ENCODE peak calls at places on chromosome 1, in ten cellular contexts. K is small intestine, W is Caco-2, J is upper lobe of right lung, F is cardiac muscle cell, D is adrenal gland, O is sigmoid colon, R is stomach, Q is BJ, E is psoas muscle. H is an unnamed sample.

GRCh38 chr1:119838255-119838654 is 27.0 kb upstream of the REG4 start:
- DNase-seq in K (no peak), J (no peak), F (peak; percentile 29), Q (no peak), D (no peak), E (no peak), W (no peak), R (no peak), O (no peak), H (no peak)

GRCh38 chr1:119594386-119594785 is 53.7 kb downstream of the ZNF697 start:
- DNase-seq in Q (no peak), R (no peak), J (no peak), O (no peak), D (no peak), W (no peak), E (no peak), K (no peak), F (peak; percentile 59), H (no peak)

GRCh38 chr1:12167493-12168429 is 970 bp downstream of the TNFRSF1B start:
- DNase-seq in D (no peak), J (no peak), K (no peak), F (no peak), W (no peak), Q (no peak), E (no peak), R (no peak), O (no peak), H (no peak)

GRCh38 chr1:24955161-24955560 is 25.1 kb upstream of the RUNX3 start:
- DNase-seq in J (no peak), F (peak; percentile 31), K (peak; percentile 38), E (no peak), Q (peak; percentile 33), R (no peak), O (no peak), W (no peak), D (no peak), H (peak; percentile 90)

GRCh38 chr1:29033829-29034466 is 89.8 kb downstream of the TMEM200B start:
- DNase-seq in J (no peak), W (no peak), O (no peak), D (no peak), F (peak; percentile 67), K (peak; percentile 57), Q (no peak), R (no peak), E (no peak), H (no peak)

GRCh38 chr1:44346184-44346583 is 8.9 kb downstream of the ERI3 start:
- DNase-seq in Q (no peak), E (no peak), O (no peak), D (no peak), K (no peak), W (no peak), J (no peak), R (no peak), F (no peak), H (no peak)

GRCh38 chr1:115706774-115707425 is 61.6 kb downstream of the CASQ2 start:
- DNase-seq in Q (no peak), J (no peak), W (peak; percentile 45), O (no peak), E (no peak), D (peak; percentile 34), F (peak; percentile 85), K (peak; percentile 31), R (no peak), H (peak; percentile 52)

GRCh38 chr1:61301824-61302652 is 219.7 kb downstream of the NFIA start:
- DNase-seq in W (no peak), K (no peak), Q (no peak), O (no peak), E (no peak), R (peak; percentile 70), F (peak; percentile 78), J (no peak), D (no peak), H (no peak)

GRCh38 chr1:112868191-112868590 is 87.8 kb downstream of the SLC16A1 start:
- DNase-seq in O (peak; percentile 38), W (no peak), R (no peak), Q (no peak), D (no peak), K (no peak), J (no peak), F (no peak), E (no peak), H (no peak)

GRCh38 chr1:110048923-110049601 is 14.6 kb downstream of the STRIP1 start:
- DNase-seq in D (no peak), Q (no peak), J (no peak), R (peak; percentile 57), K (peak; percentile 95), W (peak; percentile 79), F (no peak), O (no peak), E (no peak), H (no peak)

GRCh38 chr1:15167386-15167785 is 13.8 kb downstream of the TMEM51 start:
- DNase-seq in D (no peak), Q (no peak), E (no peak), O (no peak), F (no peak), J (no peak), W (no peak), K (no peak), R (no peak), H (no peak)

GRCh38 chr1:198241553-198241952 is 84.8 kb downstream of the NEK7 start:
- DNase-seq in J (no peak), K (no peak), R (no peak), D (no peak), E (no peak), W (no peak), Q (no peak), O (no peak), F (no peak), H (no peak)

GRCh38 chr1:109777436-109777835 is 13.7 kb upstream of the EPS8L3 start:
- DNase-seq in J (peak; percentile 31), D (no peak), R (no peak), Q (no peak), K (no peak), E (no peak), F (no peak), O (peak; percentile 62), W (no peak), H (no peak)

GRCh38 chr1:210711825-210712224 is 383.1 kb downstream of the HHAT start:
- DNase-seq in J (no peak), O (no peak), Q (no peak), E (no peak), D (no peak), F (no peak), K (no peak), R (no peak), W (no peak), H (no peak)

DNA sequence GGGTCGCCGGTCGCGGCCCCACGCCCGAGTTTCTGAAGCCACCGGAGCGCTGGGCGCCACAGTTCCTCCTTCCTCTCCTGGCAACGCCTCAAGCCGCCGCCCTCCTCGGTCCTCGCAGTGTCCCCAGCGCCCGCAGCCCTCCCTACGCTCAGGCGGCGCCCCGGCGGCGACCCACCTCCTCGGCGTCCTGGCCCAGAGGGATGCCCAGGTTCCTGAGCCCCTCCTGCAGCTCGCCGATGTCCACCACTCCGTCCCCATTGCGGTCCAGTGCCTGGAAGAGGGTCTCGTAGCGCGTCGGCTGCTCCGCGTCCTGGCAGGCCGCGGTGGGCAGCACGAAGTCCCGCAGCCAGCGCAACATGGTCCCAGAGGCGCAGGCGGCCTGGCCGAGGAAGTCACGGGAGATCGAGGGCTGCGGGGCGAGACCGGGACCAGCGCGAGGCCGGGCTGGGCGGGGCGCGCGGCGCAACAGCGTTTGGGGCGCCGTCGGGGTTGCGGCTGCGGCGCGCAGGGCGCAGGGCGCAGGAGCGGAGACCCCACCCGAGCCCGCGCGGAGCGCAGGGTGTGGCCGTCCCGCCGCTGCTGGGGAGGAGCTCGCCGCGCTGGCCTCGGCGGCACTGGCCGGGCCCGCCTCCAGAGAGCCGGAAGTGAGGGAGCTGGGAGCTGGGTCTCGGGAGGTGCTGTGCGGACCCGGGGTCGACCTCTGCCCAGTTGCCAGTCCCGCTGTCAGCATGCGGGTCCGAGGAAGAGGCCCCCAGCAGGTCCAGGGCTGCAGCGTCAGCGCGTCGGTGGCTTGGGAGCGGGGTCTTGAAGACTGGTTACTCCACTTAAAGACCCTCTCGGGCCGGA is at the start of gene SLC25A24:
- DNase-seq in F (peak; percentile 87), Q (no peak), W (peak; percentile 80), K (peak; percentile 88), J (peak; percentile 95), D (peak; percentile 77), E (peak; percentile 82), O (peak; percentile 88), R (peak; percentile 83), H (peak; percentile 72)
- H3K4me3 ChIP-seq in F (peak within 1 kb of the TSS; percentile 85), Q (peak within 1 kb of the TSS; percentile 99), W (peak within 1 kb of the TSS; percentile 94), K (peak within 1 kb of the TSS; percentile 81), J (peak within 1 kb of the TSS; percentile 95), D (peak within 1 kb of the TSS; percentile 89), E (peak within 1 kb of the TSS; percentile 90), O (peak within 1 kb of the TSS; percentile 89), R (peak within 1 kb of the TSS; percentile 96), H (peak within 1 kb of the TSS; percentile 97)

GRCh38 chr1:206509612-206510257 is 2.4 kb downstream of the RASSF5 start:
- DNase-seq in O (no peak), Q (no peak), W (no peak), D (no peak), J (no peak), R (no peak), E (no peak), F (no peak), K (no peak), H (no peak)
- H3K27me3 ChIP-seq in O (peaks cover 10% of the 10 kb centered on the region), Q (peaks cover 6% of the 10 kb centered on the region), W (no peaks in the 10 kb centered on the region), D (no peaks in the 10 kb centered on the region), J (no peaks in the 10 kb centered on the region), R (no peaks in the 10 kb centered on the region), E (no peaks in the 10 kb centered on the region), F (no peaks in the 10 kb centered on the region), K (no peaks in the 10 kb centered on the region), H (peaks cover 13% of the 10 kb centered on the region)

GRCh38 chr1:40949563-40949962 is 29.9 kb upstream of the CTPS1 start:
- DNase-seq in R (no peak), W (no peak), D (no peak), F (no peak), J (no peak), E (no peak), K (no peak), Q (no peak), O (no peak), H (no peak)
- H3K4me3 ChIP-seq in R (no peak overlapping the region), W (no peak overlapping the region), D (no peak overlapping the region), F (no peak overlapping the region), J (no peak overlapping the region), E (no peak overlapping the region), K (no peak overlapping the region), Q (no peak overlapping the region), O (no peak overlapping the region), H (no peak overlapping the region)

DNA sequence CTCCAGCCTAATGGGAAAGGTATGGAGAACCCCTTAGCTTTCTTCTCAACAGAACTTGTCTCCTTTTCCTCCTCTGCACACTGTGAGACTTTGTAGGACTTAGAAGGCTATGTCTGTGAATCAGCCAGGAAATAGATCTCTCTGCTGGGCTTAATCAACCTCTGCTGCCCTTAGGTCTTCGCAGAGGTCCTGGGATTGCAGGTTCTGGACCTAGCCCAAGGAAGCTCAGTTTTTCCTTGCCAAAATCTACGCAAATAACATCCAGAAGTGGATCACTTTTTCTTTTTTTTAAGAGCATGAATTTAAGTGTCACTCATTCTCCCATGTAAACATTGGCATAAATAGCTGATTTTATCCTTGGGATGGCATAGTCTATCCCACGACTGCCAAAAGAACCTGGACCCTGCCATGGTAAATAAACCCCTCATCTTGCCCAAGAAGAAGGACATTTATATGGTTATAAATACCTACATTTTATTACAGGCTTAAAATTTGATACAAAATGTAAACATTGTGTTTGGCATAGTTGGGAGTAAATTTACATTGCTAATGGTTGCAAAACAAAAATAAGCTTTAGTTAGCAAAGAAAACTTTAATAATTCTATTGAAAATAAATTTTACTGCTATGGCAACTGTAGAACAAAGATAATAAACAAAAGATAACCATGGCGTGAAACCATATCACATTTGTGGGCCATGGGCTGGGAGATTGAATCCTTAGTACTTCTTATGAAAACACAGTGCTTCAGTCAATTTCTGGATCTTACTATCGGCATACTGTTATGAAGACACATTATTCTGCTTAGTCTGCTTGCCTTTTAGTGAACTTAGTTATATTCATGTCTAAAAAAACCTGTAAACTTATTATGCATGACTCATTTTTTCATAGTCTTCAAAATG is 24.6 kb upstream of the DISC1 start:
- DNase-seq in D (no peak), W (no peak), F (no peak), R (no peak), E (no peak), O (no peak), J (no peak), K (no peak), Q (no peak), H (no peak)
- H3K27me3 ChIP-seq in D (no peaks in the 10 kb centered on the region), W (no peaks in the 10 kb centered on the region), F (no peaks in the 10 kb centered on the region), R (no peaks in the 10 kb centered on the region), E (no peaks in the 10 kb centered on the region), O (no peaks in the 10 kb centered on the region), J (no peaks in the 10 kb centered on the region), K (no peaks in the 10 kb centered on the region), Q (no peaks in the 10 kb centered on the region), H (no peaks in the 10 kb centered on the region)

H was measured in CD4-positive, CD25-positive, alpha-beta regulatory T cell.